ENCODE peak calls at places on chromosome 22, in four cellular contexts. R is Panc1; Y is CD8-positive, alpha-beta memory T cell; N is lung. W is an unnamed sample.

GRCh38 chr22:38261478-38261803 is 11.4 kb downstream of the TMEM184B start:
- DNase-seq in R (no peak), Y (no peak), N (no peak), W (no peak)

GRCh38 chr22:47196881-47197701 is 434.6 kb downstream of the TBC1D22A start:
- DNase-seq in R (no peak), Y (no peak), N (no peak), W (no peak)

GRCh38 chr22:25661067-25661466 is 80.9 kb upstream of the MYO18B start:
- DNase-seq in R (no peak), Y (no peak), N (no peak), W (no peak)

GRCh38 chr22:48520888-48521600 is 1306.6 kb downstream of the BRD1 start:
- DNase-seq in R (no peak), Y (no peak), N (no peak), W (no peak)

GRCh38 chr22:26448941-26449340 is 19.9 kb downstream of the ASPHD2 start:
- DNase-seq in R (no peak), Y (no peak), N (no peak), W (no peak)

GRCh38 chr22:39522567-39523300 is 2.4 kb downstream of the ATF4 start:
- DNase-seq in R (no peak), Y (no peak), N (no peak), W (peak; percentile 82)

GRCh38 chr22:24580276-24580675 is 12.6 kb downstream of the LRRC75B start:
- DNase-seq in R (no peak), Y (no peak), N (no peak), W (no peak)

GRCh38 chr22:44360686-44361381 is 48.1 kb upstream of the SHISAL1 start:
- DNase-seq in R (no peak), Y (no peak), N (peak; percentile 50), W (peak; percentile 69)

GRCh38 chr22:42304021-42304790 is 33.8 kb upstream of the TCF20 start:
- DNase-seq in R (no peak), Y (no peak), N (no peak), W (no peak)

DNA sequence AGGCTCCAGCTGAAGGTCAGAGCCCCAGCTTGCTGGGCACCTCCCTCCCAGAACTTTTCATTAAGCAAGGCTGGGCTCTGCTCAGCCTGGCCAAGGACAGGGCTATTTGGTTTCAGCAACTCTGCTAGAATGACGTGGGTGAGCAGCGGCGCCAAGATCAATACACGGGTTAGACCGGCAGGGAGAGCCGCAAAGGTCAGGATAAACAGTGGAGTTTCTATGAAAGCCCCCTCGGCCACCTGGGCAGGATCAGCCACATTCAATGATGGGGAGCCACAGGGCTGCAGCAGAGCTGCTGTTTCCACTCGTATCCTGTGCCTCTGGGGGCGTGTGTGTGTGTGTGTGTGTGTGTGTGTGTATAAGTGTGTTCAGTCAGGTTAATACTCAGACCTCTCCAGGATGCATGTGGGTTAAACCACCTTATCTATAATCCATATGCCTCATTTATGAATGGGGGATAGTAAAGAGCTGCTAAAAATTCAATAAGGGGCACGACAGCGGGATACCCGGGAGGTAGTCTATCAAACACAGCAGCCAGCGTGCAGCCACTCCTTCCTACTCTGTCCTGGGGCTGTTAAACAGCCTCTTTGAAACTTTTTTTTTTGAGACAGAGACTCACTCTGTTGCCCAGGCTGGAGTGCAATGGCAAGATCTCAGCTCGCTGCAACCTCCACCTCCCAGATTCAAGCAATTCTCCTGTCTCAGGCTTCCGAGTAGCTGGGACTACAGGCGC is 34.8 kb downstream of the MYH9 start:
- DNase-seq in R (no peak), Y (peak; percentile 74), N (no peak), W (peak; percentile 69)
- H3K4me3 ChIP-seq in R (no peak overlapping the region), Y (peak overlapping the region; percentile 5), N (no peak overlapping the region), W (no peak overlapping the region)

DNA sequence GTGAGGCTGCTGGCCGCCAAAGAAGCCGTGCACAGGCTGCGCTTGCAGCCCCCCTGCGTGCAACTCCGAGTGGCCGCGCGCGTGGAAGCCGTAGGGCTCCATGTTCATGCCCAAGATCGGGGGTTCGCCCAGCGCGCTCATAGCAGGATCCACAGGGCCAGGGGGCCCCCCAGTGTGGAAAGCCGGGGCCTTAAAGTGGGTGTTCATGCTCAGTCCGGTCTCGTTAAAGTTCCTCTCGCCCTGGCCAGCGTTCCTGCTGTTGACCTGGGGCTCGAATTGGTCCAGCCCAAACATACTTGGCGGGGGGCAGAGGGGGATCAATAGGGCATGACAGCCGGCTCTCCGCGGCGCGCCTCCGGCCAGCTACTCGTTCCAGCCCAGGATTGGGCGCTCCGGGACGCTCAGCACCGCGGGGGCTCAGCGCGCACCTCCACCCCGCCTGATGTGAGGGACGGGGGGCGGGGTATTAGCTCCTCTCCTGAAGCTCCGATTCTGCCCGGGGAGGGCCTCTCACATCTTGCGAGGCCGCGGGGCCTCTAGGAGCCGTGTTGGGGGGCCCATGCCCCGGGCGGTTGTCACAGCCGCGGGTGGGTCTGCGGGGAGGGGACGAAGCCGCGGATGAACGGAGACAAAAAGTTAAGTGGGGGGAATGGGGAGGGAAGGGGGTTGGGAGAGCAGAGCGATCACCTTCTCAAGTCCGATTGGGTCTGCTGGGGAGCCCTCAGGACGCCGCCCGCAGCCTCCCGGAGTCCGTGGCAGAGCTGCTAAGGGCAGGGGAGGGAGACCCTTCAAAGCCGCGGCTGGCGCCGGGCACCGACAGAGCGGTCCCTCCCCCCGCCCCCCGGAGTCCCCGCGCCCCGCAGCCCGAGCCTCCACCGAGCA is 1.1 kb downstream of the MN1 start:
- DNase-seq in R (no peak), Y (no peak), N (no peak), W (no peak)
- H3K4me3 ChIP-seq in R (peak overlapping the region; percentile 53), Y (no peak overlapping the region), N (peak overlapping the region; percentile 65), W (peak overlapping the region; percentile 59)

GRCh38 chr22:29152381-29153138 is 53.1 kb upstream of the EMID1 start:
- DNase-seq in R (no peak), Y (no peak), N (peak; percentile 63), W (no peak)

GRCh38 chr22:29152045-29152380 is 53.7 kb upstream of the EMID1 start:
- DNase-seq in R (no peak), Y (no peak), N (no peak), W (no peak)

GRCh38 chr22:29155966-29156365 is 49.7 kb upstream of the EMID1 start:
- DNase-seq in R (no peak), Y (no peak), N (no peak), W (no peak)

GRCh38 chr22:29156507-29156906 is 49.2 kb upstream of the EMID1 start:
- DNase-seq in R (no peak), Y (no peak), N (no peak), W (no peak)

GRCh38 chr22:29154364-29155048 is 51.2 kb upstream of the EMID1 start:
- DNase-seq in R (peak; percentile 5), Y (peak; percentile 45), N (peak; percentile 79), W (peak; percentile 51)
- H3K4me3 ChIP-seq in R (no peak overlapping the region), Y (no peak overlapping the region), N (no peak overlapping the region), W (no peak overlapping the region)

DNA sequence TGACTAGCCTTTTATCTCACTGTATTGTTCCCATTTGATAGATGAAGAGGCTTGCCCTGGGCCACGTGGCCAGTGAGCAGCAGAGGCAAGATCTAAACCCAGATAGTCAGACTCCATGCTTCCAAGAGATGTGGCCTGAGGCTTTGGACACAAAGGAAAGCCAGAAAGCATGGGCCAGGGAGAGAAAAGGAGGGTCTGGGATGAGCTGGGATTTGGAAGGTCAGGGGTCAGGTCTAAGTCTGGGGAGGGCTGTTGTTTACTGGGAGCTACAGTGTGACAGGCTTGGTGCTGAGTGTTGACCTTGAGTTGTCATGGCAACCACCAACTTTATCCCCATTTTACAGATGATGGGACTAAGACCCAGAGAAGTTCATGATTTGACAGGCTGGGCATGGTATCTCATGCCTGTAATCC is 2.1 kb downstream of the SLC35E4 start:
- DNase-seq in R (no peak), Y (no peak), N (no peak), W (no peak)
- H3K4me3 ChIP-seq in R (peak overlapping the region; percentile 60), Y (no peak overlapping the region), N (no peak overlapping the region), W (no peak overlapping the region)

GRCh38 chr22:20428496-20429253 is 8.9 kb downstream of the SCARF2 start:
- DNase-seq in R (no peak), Y (no peak), N (no peak), W (no peak)

GRCh38 chr22:20430641-20431519 is 6.7 kb downstream of the SCARF2 start:
- DNase-seq in R (no peak), Y (peak; percentile 44), N (no peak), W (peak; percentile 33)

GRCh38 chr22:20430101-20430640 is 7.5 kb downstream of the SCARF2 start:
- DNase-seq in R (no peak), Y (no peak), N (no peak), W (no peak)

GRCh38 chr22:20427945-20428417 is 9.6 kb downstream of the SCARF2 start:
- DNase-seq in R (no peak), Y (no peak), N (no peak), W (no peak)

DNA sequence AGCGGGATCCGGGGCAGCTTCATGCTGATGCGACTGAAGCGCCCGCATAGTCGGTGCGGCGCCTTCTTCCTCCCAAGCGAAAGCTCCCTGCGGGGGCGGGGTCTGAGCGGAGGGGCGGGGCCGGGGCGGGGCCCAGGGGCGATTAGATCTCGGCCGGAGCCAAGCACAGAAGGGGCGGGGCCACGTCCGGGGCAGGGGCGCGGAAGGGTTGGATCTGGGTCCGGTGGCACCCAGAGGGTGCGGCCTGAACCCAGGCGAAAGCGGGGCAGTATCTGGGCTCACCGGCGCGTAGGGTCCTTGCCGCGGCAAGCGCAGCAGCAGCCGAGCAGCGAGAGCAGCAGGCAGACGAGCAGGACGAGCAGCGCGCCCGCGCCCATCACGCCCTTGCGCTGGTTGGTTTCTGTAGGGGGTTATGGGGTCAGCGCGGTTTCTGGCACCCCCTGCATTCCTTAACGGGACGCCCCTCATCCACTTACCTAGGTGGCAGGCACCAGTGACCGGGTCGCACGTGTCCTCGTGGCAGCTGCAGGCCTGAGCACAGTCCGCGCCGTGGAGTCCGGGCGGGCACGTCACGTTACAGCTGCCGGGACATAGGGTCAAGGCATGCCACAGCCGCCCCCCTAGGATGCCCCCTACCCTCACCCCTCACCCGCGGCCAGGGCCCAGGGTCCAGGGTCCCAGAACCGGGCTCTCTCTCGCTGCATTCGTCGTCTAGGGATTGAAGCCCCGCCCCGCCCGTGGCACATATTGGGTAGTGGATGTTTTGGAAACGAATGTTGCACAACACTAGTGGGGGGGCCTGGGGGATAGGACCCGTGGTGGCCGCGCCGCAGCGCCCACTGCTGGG is 8.1 kb downstream of the SCARF2 start:
- DNase-seq in R (no peak), Y (peak; percentile 73), N (peak; percentile 63), W (no peak)
- H3K4me3 ChIP-seq in R (no peak overlapping the region), Y (peak overlapping the region; percentile 82), N (no peak overlapping the region), W (no peak overlapping the region)

DNA sequence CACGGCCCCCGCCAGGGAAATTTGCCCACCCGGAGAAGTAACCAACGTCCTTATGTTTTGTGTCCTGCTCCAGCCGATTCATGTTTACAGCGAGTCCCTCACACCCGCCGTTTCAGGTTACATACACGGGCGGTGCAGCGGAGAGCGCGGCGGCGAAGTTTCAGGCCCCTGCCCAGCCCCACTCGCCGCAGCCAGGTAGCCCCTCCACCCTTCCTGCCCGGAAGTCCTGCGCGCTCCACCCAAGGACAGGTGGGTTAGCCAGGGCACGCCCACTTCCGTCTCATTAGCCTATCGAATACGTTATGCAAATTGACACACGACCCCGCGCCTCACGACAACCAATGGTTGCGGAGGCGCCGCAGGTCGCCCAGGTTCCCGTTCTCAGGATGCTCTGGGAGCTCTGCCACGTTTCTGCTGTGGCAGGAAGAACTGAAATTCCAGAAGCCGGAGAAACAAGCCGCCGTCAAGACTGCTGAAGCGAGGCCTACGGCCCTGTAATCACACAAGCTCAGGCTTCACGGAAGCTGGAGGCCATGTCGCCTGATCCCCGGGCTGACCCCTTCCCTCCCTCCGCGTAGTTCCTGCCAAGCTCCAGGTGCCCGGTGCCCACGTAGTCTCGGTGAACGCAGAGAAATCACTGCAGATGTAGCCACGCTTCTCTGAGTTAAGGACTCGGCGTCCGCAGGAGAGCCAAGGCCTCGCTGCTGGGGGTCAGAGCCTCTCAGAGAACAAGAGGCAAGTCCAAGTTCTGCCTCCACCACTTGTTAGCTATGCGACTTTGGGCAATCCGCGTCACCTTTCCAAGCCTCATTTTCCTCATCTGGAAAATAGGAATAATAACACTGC is 22.4 kb upstream of the MYH9 start:
- DNase-seq in R (no peak), Y (peak; percentile 76), N (peak; percentile 95), W (peak; percentile 99)
- H3K4me3 ChIP-seq in R (peak overlapping the region; percentile 12), Y (peak overlapping the region; percentile 14), N (peak overlapping the region; percentile 23), W (peak overlapping the region; percentile 19)

W was measured in prostate gland.